ENCODE peak calls at places on chromosomes 12 and 14, in six cellular contexts. One of them, this sample, is unnamed.
A peak's percentile ranks its signal among the peaks of the same experiment; 100 is the strongest.

GRCh38 chr12:56694161-56694560 is 6.1 kb upstream of the PTGES3 start:
- DNase-seq in iPS-NIHi11: no peak
- DNase-seq in heart left ventricle: no peak
- DNase-seq in activated T-helper 1 cell treated with anti-CD3 and anti-CD28 coated beads, Interleukin-2, amount 50 U/mL, for 16 hours: no peak
- DNase-seq in GM03348: no peak
- DNase-seq in NCI-H1092: no peak
- DNase-seq in this sample: no peak

GRCh38 chr12:66061076-66061475 is 69.5 kb downstream of the LLPH start:
- DNase-seq in NCI-H1092: no peak
- DNase-seq in heart left ventricle: no peak
- DNase-seq in activated T-helper 1 cell treated with anti-CD3 and anti-CD28 coated beads, Interleukin-2, amount 50 U/mL, for 16 hours: no peak
- DNase-seq in iPS-NIHi11: no peak
- DNase-seq in GM03348: no peak
- DNase-seq in this sample: no peak

GRCh38 chr14:56731187-56731586 is 79.1 kb downstream of the OTX2 start:
- DNase-seq in GM03348: no peak
- DNase-seq in heart left ventricle: no peak
- DNase-seq in NCI-H1092: no peak
- DNase-seq in activated T-helper 1 cell treated with anti-CD3 and anti-CD28 coated beads, Interleukin-2, amount 50 U/mL, for 16 hours: no peak
- DNase-seq in iPS-NIHi11: no peak
- DNase-seq in this sample: no peak

GRCh38 chr12:50720501-50720900 is 43.4 kb upstream of the ATF1 start:
- DNase-seq in iPS-NIHi11: no peak
- DNase-seq in NCI-H1092: no peak
- DNase-seq in GM03348: no peak
- DNase-seq in heart left ventricle: no peak
- DNase-seq in activated T-helper 1 cell treated with anti-CD3 and anti-CD28 coated beads, Interleukin-2, amount 50 U/mL, for 16 hours: no peak
- DNase-seq in this sample: no peak

GRCh38 chr12:5964913-5965900 is 20.1 kb upstream of the ANO2 start:
- DNase-seq in iPS-NIHi11: peak; percentile 32
- DNase-seq in GM03348: no peak
- DNase-seq in heart left ventricle: no peak
- DNase-seq in activated T-helper 1 cell treated with anti-CD3 and anti-CD28 coated beads, Interleukin-2, amount 50 U/mL, for 16 hours: no peak
- DNase-seq in NCI-H1092: no peak
- DNase-seq in this sample: no peak

GRCh38 chr14:85233756-85234545 is 296.0 kb upstream of the FLRT2 start:
- DNase-seq in NCI-H1092: no peak
- DNase-seq in iPS-NIHi11: no peak
- DNase-seq in heart left ventricle: no peak
- DNase-seq in activated T-helper 1 cell treated with anti-CD3 and anti-CD28 coated beads, Interleukin-2, amount 50 U/mL, for 16 hours: no peak
- DNase-seq in GM03348: peak; percentile 39
- DNase-seq in this sample: peak; percentile 48

GRCh38 chr12:8465597-8465996 is 9.8 kb downstream of the CLEC6A start:
- DNase-seq in NCI-H1092: no peak
- DNase-seq in heart left ventricle: no peak
- DNase-seq in activated T-helper 1 cell treated with anti-CD3 and anti-CD28 coated beads, Interleukin-2, amount 50 U/mL, for 16 hours: no peak
- DNase-seq in iPS-NIHi11: no peak
- DNase-seq in GM03348: no peak
- DNase-seq in this sample: no peak

GRCh38 chr12:127767631-127768030 is 499.3 kb upstream of the TMEM132C start:
- DNase-seq in NCI-H1092: no peak
- DNase-seq in activated T-helper 1 cell treated with anti-CD3 and anti-CD28 coated beads, Interleukin-2, amount 50 U/mL, for 16 hours: no peak
- DNase-seq in GM03348: no peak
- DNase-seq in iPS-NIHi11: no peak
- DNase-seq in heart left ventricle: no peak
- DNase-seq in this sample: no peak

GRCh38 chr12:106275458-106275857 is 27.1 kb upstream of the TCP11L2 start:
- DNase-seq in iPS-NIHi11: no peak
- DNase-seq in activated T-helper 1 cell treated with anti-CD3 and anti-CD28 coated beads, Interleukin-2, amount 50 U/mL, for 16 hours: no peak
- DNase-seq in NCI-H1092: no peak
- DNase-seq in GM03348: no peak
- DNase-seq in heart left ventricle: no peak
- DNase-seq in this sample: no peak